ENCODE peak calls at places on chromosomes 2 and 18, in four cellular contexts. C is central memory CD8-positive, alpha-beta T cell; B is iPS DF 6.9; Z is NCI-H1436. U is an unnamed sample.

GRCh38 chr2:9565436-9566153 is 10.0 kb upstream of the ADAM17 start:
- DNase-seq in B (no peak), Z (no peak), C (no peak), U (no peak)

GRCh38 chr2:170222842-170223241 is 44.9 kb downstream of the MYO3B start:
- DNase-seq in C (no peak), B (no peak), Z (no peak), U (peak)

GRCh38 chr2:1647417-1648240 is 96.7 kb downstream of the PXDN start:
- DNase-seq in Z (no peak), C (no peak), B (no peak), U (no peak)

GRCh38 chr2:202019689-202020450 is 13.8 kb upstream of the FZD7 start:
- DNase-seq in C (no peak), B (no peak), Z (no peak), U (no peak)

GRCh38 chr18:63155169-63155852 is 164.3 kb downstream of the BCL2 start:
- DNase-seq in C (peak), B (peak), Z (peak), U (peak)

GRCh38 chr2:65204461-65205230 is 23.0 kb upstream of the ACTR2 start:
- DNase-seq in C (no peak), Z (peak), B (no peak), U (no peak)

GRCh38 chr2:120432976-120433815 is 87.3 kb downstream of the INHBB start:
- DNase-seq in Z (no peak), C (no peak), B (no peak), U (no peak)

GRCh38 chr2:61670591-61671503 is 132.7 kb upstream of the XPO1 start:
- DNase-seq in C (no peak), B (no peak), Z (no peak), U (no peak)

GRCh38 chr2:73930386-73930785 is 3.7 kb downstream of the DGUOK start:
- DNase-seq in Z (no peak), C (no peak), B (no peak), U (no peak)

GRCh38 chr18:3261393-3262233 is at the start of gene MYL12B:
- DNase-seq in Z (peak), C (peak), B (no peak), U (peak)

GRCh38 chr2:46252891-46253659 is 44.1 kb upstream of the EPAS1 start:
- DNase-seq in C (no peak), Z (peak), B (no peak), U (no peak)

GRCh38 chr2:47072018-47072691 is 83.0 kb downstream of the STPG4 start:
- DNase-seq in B (no peak), Z (no peak), C (no peak), U (no peak)

GRCh38 chr18:37419272-37419671 is 146.3 kb downstream of the CELF4 start:
- DNase-seq in B (no peak), Z (no peak), C (no peak), U (no peak)

GRCh38 chr2:42055573-42056514 is 8.0 kb downstream of the PKDCC start:
- DNase-seq in B (no peak), C (no peak), Z (no peak), U (no peak)

GRCh38 chr18:4807495-4808293 is 352.6 kb upstream of the DLGAP1 start:
- DNase-seq in Z (no peak), B (no peak), C (no peak), U (no peak)

U was measured in NCI-H748 treated with DMSO at 0.1 percent for 48 hours.